ENCODE peak calls at places on chromosomes 6 and 20, in eight cellular contexts. One of them, this sample, is unnamed. For H3K9me3, the result is how much of the 10 kb centered on the place peaks cover.

GRCh38 chr6:79034865-79035264 is 43.2 kb downstream of the PHIP start:
- DNase-seq in mucosa of descending colon: no peak
- DNase-seq in heart right ventricle: no peak
- DNase-seq in HepG2: no peak
- DNase-seq in pancreas: no peak
- DNase-seq in AG04450: no peak
- DNase-seq in left lung: no peak
- DNase-seq in lower lobe of right lung: no peak
- DNase-seq in this sample: no peak

GRCh38 chr6:100946711-100947110 is 65.6 kb upstream of the ASCC3 start:
- DNase-seq in AG04450: no peak
- DNase-seq in left lung: no peak
- DNase-seq in heart right ventricle: no peak
- DNase-seq in lower lobe of right lung: no peak
- DNase-seq in HepG2: no peak
- DNase-seq in mucosa of descending colon: no peak
- DNase-seq in pancreas: no peak
- DNase-seq in this sample: no peak

GRCh38 chr6:121435444-121436069 is at the start of gene GJA1:
- DNase-seq in HepG2: no peak
- DNase-seq in heart right ventricle: peak
- DNase-seq in lower lobe of right lung: no peak
- DNase-seq in AG04450: peak
- DNase-seq in pancreas: no peak
- DNase-seq in mucosa of descending colon: no peak
- DNase-seq in left lung: no peak
- DNase-seq in this sample: peak

GRCh38 chr6:143060354-143060805 is 309 bp upstream of the AIG1 start:
- DNase-seq in HepG2: peak
- DNase-seq in mucosa of descending colon: peak
- DNase-seq in pancreas: peak
- DNase-seq in lower lobe of right lung: peak
- DNase-seq in heart right ventricle: peak
- DNase-seq in left lung: peak
- DNase-seq in AG04450: peak
- DNase-seq in this sample: peak

GRCh38 chr6:53154071-53154470 is 5.4 kb upstream of the GCM1 start:
- DNase-seq in lower lobe of right lung: no peak
- DNase-seq in AG04450: no peak
- DNase-seq in HepG2: no peak
- DNase-seq in mucosa of descending colon: no peak
- DNase-seq in pancreas: no peak
- DNase-seq in left lung: no peak
- DNase-seq in heart right ventricle: no peak
- DNase-seq in this sample: no peak

GRCh38 chr6:56459030-56459805 is 183.5 kb downstream of the DST start:
- DNase-seq in heart right ventricle: no peak
- DNase-seq in left lung: peak
- DNase-seq in mucosa of descending colon: no peak
- DNase-seq in AG04450: no peak
- DNase-seq in lower lobe of right lung: no peak
- DNase-seq in pancreas: no peak
- DNase-seq in HepG2: no peak
- DNase-seq in this sample: no peak

GRCh38 chr6:88491266-88491665 is 325.1 kb upstream of the CNR1 start:
- DNase-seq in left lung: no peak
- DNase-seq in pancreas: no peak
- DNase-seq in HepG2: no peak
- DNase-seq in lower lobe of right lung: no peak
- DNase-seq in mucosa of descending colon: no peak
- DNase-seq in AG04450: no peak
- DNase-seq in heart right ventricle: no peak
- DNase-seq in this sample: no peak

GRCh38 chr6:45378324-45378926 is 691 bp upstream of the SUPT3H start:
- DNase-seq in left lung: peak
- DNase-seq in AG04450: peak
- DNase-seq in mucosa of descending colon: peak
- DNase-seq in pancreas: no peak
- DNase-seq in lower lobe of right lung: peak
- DNase-seq in heart right ventricle: peak
- DNase-seq in HepG2: no peak
- DNase-seq in this sample: no peak

GRCh38 chr6:81214414-81215091 is 537.9 kb downstream of the TENT5A start:
- DNase-seq in left lung: peak
- DNase-seq in lower lobe of right lung: peak
- DNase-seq in heart right ventricle: no peak
- DNase-seq in HepG2: no peak
- DNase-seq in AG04450: no peak
- DNase-seq in mucosa of descending colon: peak
- DNase-seq in pancreas: no peak
- DNase-seq in this sample: no peak

GRCh38 chr6:25697537-25698340 is 45.7 kb downstream of the SCGN start:
- DNase-seq in left lung: no peak
- DNase-seq in pancreas: no peak
- DNase-seq in lower lobe of right lung: no peak
- DNase-seq in mucosa of descending colon: no peak
- DNase-seq in heart right ventricle: no peak
- DNase-seq in HepG2: no peak
- DNase-seq in AG04450: no peak
- DNase-seq in this sample: no peak

DNA sequence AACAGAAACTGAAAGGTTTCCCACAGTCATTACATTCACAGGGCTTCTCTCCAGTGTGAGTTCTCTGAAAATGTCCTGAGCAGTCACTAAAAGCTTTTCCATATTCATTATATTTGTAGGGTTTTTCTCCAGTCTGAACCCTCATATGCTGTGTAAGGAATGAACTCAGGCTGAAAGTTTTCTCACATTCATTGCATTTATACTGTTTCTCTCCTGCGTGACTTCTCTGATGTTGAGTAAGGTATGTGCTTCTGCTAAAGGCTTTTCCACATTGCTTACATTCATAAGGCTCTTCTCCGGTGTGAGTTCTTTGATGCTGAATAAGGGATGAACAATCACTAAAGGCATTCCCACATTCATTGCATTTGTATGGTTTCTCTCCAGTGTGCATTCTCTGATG is 29.8 kb upstream of the ZNF391 start:
- DNase-seq in HepG2: no peak
- DNase-seq in lower lobe of right lung: no peak
- DNase-seq in pancreas: no peak
- DNase-seq in left lung: no peak
- DNase-seq in mucosa of descending colon: no peak
- DNase-seq in heart right ventricle: no peak
- DNase-seq in AG04450: no peak
- DNase-seq in this sample: no peak
- H3K9me3 ChIP-seq in HepG2: under half
- H3K9me3 ChIP-seq in lower lobe of right lung: under half
- H3K9me3 ChIP-seq in pancreas: under half
- H3K9me3 ChIP-seq in left lung: under half
- H3K9me3 ChIP-seq in mucosa of descending colon: under half
- H3K9me3 ChIP-seq in heart right ventricle: half or more
- H3K9me3 ChIP-seq in AG04450: under half
- H3K9me3 ChIP-seq in this sample: under half

GRCh38 chr6:159132664-159133063 is 36.5 kb upstream of the FNDC1 start:
- DNase-seq in pancreas: no peak
- DNase-seq in HepG2: no peak
- DNase-seq in left lung: peak
- DNase-seq in heart right ventricle: no peak
- DNase-seq in AG04450: no peak
- DNase-seq in lower lobe of right lung: no peak
- DNase-seq in mucosa of descending colon: no peak
- DNase-seq in this sample: no peak
- H3K4me3 ChIP-seq in pancreas: no peak
- H3K4me3 ChIP-seq in HepG2: no peak
- H3K4me3 ChIP-seq in left lung: no peak
- H3K4me3 ChIP-seq in heart right ventricle: no peak
- H3K4me3 ChIP-seq in AG04450: no peak
- H3K4me3 ChIP-seq in lower lobe of right lung: no peak
- H3K4me3 ChIP-seq in mucosa of descending colon: no peak
- H3K4me3 ChIP-seq in this sample: no peak

GRCh38 chr20:59721386-59721785 is 117.0 kb downstream of the PHACTR3 start:
- DNase-seq in mucosa of descending colon: no peak
- DNase-seq in heart right ventricle: no peak
- DNase-seq in pancreas: no peak
- DNase-seq in left lung: no peak
- DNase-seq in lower lobe of right lung: no peak
- DNase-seq in AG04450: no peak
- DNase-seq in HepG2: no peak
- DNase-seq in this sample: no peak

GRCh38 chr20:59718681-59719080 is 114.3 kb downstream of the PHACTR3 start:
- DNase-seq in heart right ventricle: no peak
- DNase-seq in HepG2: no peak
- DNase-seq in AG04450: no peak
- DNase-seq in left lung: no peak
- DNase-seq in mucosa of descending colon: no peak
- DNase-seq in pancreas: no peak
- DNase-seq in lower lobe of right lung: no peak
- DNase-seq in this sample: no peak

GRCh38 chr20:59720013-59720412 is 115.7 kb downstream of the PHACTR3 start:
- DNase-seq in lower lobe of right lung: no peak
- DNase-seq in pancreas: no peak
- DNase-seq in HepG2: no peak
- DNase-seq in left lung: no peak
- DNase-seq in heart right ventricle: no peak
- DNase-seq in AG04450: no peak
- DNase-seq in mucosa of descending colon: no peak
- DNase-seq in this sample: no peak

GRCh38 chr20:59723108-59723500 is 118.8 kb downstream of the PHACTR3 start:
- DNase-seq in mucosa of descending colon: no peak
- DNase-seq in pancreas: no peak
- DNase-seq in left lung: no peak
- DNase-seq in lower lobe of right lung: no peak
- DNase-seq in AG04450: no peak
- DNase-seq in heart right ventricle: no peak
- DNase-seq in HepG2: no peak
- DNase-seq in this sample: no peak

GRCh38 chr20:59718071-59718470 is 113.7 kb downstream of the PHACTR3 start:
- DNase-seq in heart right ventricle: no peak
- DNase-seq in mucosa of descending colon: no peak
- DNase-seq in lower lobe of right lung: no peak
- DNase-seq in left lung: no peak
- DNase-seq in pancreas: no peak
- DNase-seq in AG04450: no peak
- DNase-seq in HepG2: no peak
- DNase-seq in this sample: no peak
- H3K9me3 ChIP-seq in heart right ventricle: under half
- H3K9me3 ChIP-seq in mucosa of descending colon: under half
- H3K9me3 ChIP-seq in lower lobe of right lung: under half
- H3K9me3 ChIP-seq in left lung: under half
- H3K9me3 ChIP-seq in pancreas: under half
- H3K9me3 ChIP-seq in AG04450: under half
- H3K9me3 ChIP-seq in HepG2: under half
- H3K9me3 ChIP-seq in this sample: under half

GRCh38 chr20:44401052-44401769 is 45.7 kb downstream of the HNF4A start:
- DNase-seq in HepG2: peak
- DNase-seq in heart right ventricle: no peak
- DNase-seq in left lung: no peak
- DNase-seq in lower lobe of right lung: no peak
- DNase-seq in pancreas: no peak
- DNase-seq in AG04450: no peak
- DNase-seq in mucosa of descending colon: peak
- DNase-seq in this sample: no peak
- H3K4me3 ChIP-seq in HepG2: peak
- H3K4me3 ChIP-seq in heart right ventricle: no peak
- H3K4me3 ChIP-seq in left lung: no peak
- H3K4me3 ChIP-seq in lower lobe of right lung: no peak
- H3K4me3 ChIP-seq in pancreas: no peak
- H3K4me3 ChIP-seq in AG04450: no peak
- H3K4me3 ChIP-seq in mucosa of descending colon: peak
- H3K4me3 ChIP-seq in this sample: no peak

DNA sequence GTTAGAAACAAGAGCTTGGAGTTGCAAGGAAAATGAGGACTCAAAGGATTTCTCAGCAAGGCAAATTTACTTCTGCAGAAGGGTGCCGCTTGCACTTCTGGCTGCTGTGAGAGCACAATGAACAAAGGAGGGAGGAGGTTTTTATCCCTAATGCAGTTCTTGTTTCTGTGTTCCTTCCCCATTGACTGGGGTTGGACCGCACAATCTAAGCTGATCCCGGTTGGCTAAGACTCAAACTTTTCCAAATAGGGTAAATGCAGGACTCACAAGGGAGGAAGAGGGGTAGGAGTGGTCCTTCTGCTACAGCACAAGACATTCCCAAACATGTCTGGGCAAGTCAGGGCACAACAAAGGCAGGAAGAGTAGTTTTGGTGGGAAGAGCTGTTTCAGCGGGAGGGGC is 249.6 kb upstream of the MOCS1 start:
- DNase-seq in heart right ventricle: no peak
- DNase-seq in HepG2: no peak
- DNase-seq in pancreas: no peak
- DNase-seq in left lung: no peak
- DNase-seq in lower lobe of right lung: no peak
- DNase-seq in AG04450: no peak
- DNase-seq in mucosa of descending colon: no peak
- DNase-seq in this sample: no peak
- H3K9me3 ChIP-seq in heart right ventricle: under half
- H3K9me3 ChIP-seq in HepG2: half or more
- H3K9me3 ChIP-seq in pancreas: under half
- H3K9me3 ChIP-seq in left lung: under half
- H3K9me3 ChIP-seq in lower lobe of right lung: under half
- H3K9me3 ChIP-seq in AG04450: under half
- H3K9me3 ChIP-seq in mucosa of descending colon: under half
- H3K9me3 ChIP-seq in this sample: under half

DNA sequence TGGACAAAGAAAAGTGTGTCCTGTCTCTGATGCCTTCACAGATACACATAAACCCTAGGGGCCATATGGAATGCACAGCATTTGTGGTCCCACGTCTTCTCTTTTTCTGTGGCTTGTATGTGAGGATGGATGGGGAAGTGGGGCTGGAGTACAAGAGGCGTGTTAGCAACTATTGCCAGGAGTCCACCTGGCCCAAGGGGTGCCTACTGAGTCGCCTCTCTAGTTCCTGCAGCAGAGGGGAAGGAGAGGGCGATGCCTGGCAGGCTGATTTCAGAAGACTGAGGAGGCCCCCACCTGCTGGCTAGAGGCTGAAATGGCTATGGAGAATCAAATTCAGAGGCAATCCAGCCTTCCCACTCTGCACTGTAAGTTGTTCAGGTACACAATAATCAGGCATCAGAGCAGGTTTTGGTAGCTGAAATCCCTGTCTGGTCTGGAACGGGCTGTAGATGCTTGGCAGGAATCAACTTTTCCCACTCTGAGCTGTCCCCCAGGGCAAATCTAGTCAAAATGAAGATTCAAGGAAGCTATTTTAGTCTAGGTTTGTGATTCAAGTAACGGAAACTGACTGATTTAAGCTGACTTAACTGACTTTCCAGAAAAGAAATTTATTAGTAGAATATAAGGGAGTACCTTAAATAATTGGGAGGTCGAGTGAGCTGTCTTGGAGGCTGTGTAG is 14.9 kb upstream of the PPARD start:
- DNase-seq in AG04450: peak
- DNase-seq in HepG2: peak
- DNase-seq in mucosa of descending colon: peak
- DNase-seq in left lung: no peak
- DNase-seq in pancreas: peak
- DNase-seq in lower lobe of right lung: peak
- DNase-seq in heart right ventricle: peak
- DNase-seq in this sample: peak
- H3K4me3 ChIP-seq in AG04450: no peak
- H3K4me3 ChIP-seq in HepG2: no peak
- H3K4me3 ChIP-seq in mucosa of descending colon: no peak
- H3K4me3 ChIP-seq in left lung: no peak
- H3K4me3 ChIP-seq in pancreas: no peak
- H3K4me3 ChIP-seq in lower lobe of right lung: no peak
- H3K4me3 ChIP-seq in heart right ventricle: no peak
- H3K4me3 ChIP-seq in this sample: no peak